ENCODE peak calls at places on chromosomes 2 and 18, in eight cellular contexts. O is HTR-8/SVneo; Z is midbrain; D is dermis blood vessel endothelial cell; R is CD4-positive, CD25-positive, alpha-beta regulatory T cell; H is CD8-positive, alpha-beta memory T cell; Y is HS-27A; V is T-helper 9 cell. J is an unnamed sample.

GRCh38 chr2:227292314-227292713 is 32.7 kb upstream of the MFF start:
- DNase-seq in H (no peak), R (no peak), O (no peak), Z (no peak), V (no peak), D (no peak), Y (no peak), J (no peak)

GRCh38 chr2:239308696-239309397 is 92.0 kb downstream of the HDAC4 start:
- DNase-seq in O (no peak), R (no peak), D (no peak), V (no peak), Z (no peak), Y (no peak), H (no peak), J (no peak)

GRCh38 chr2:33511141-33511540 is 34.7 kb downstream of the RASGRP3 start:
- DNase-seq in Z (no peak), Y (no peak), D (no peak), H (no peak), R (no peak), O (no peak), V (no peak), J (no peak)

GRCh38 chr2:26566081-26566375 is 75.1 kb downstream of the CIB4 start:
- DNase-seq in Z (no peak), H (no peak), R (no peak), D (no peak), O (no peak), V (no peak), Y (no peak), J (no peak)

GRCh38 chr2:144027593-144027992 is 492.3 kb downstream of the ZEB2 start:
- DNase-seq in V (no peak), R (no peak), Z (no peak), O (no peak), Y (no peak), H (no peak), D (no peak), J (no peak)

GRCh38 chr2:110804915-110805314 is 72.5 kb downstream of the ACOXL start:
- DNase-seq in Z (no peak), D (no peak), Y (no peak), V (peak; percentile 28), O (no peak), H (peak; percentile 59), R (no peak), J (no peak)

GRCh38 chr2:73268831-73269685 is 15.2 kb downstream of the FBXO41 start:
- DNase-seq in V (peak; percentile 53), R (peak; percentile 69), O (no peak), D (peak; percentile 33), Z (no peak), Y (no peak), H (peak; percentile 90), J (no peak)

GRCh38 chr2:111028720-111029119 is 92.0 kb upstream of the BCL2L11 start:
- DNase-seq in Z (no peak), D (peak; percentile 46), H (no peak), V (no peak), O (no peak), Y (no peak), R (no peak), J (no peak)

GRCh38 chr18:9329471-9329870 is 5.1 kb upstream of the TWSG1 start:
- DNase-seq in Z (no peak), Y (no peak), D (no peak), V (no peak), H (no peak), R (no peak), O (no peak), J (no peak)